ENCODE peak calls at places on chromosome 4, in four cellular contexts. One of them, this sample, is unnamed.

GRCh38 chr4:22031423-22031822 is 82.9 kb upstream of the KCNIP4 start:
- DNase-seq in SK-N-SH: no peak
- DNase-seq in K562: no peak
- DNase-seq in HCT116: no peak
- DNase-seq in this sample: no peak

GRCh38 chr4:98522603-98523395 is 135.6 kb downstream of the TSPAN5 start:
- DNase-seq in HCT116: peak; percentile 87
- DNase-seq in K562: no peak
- DNase-seq in SK-N-SH: no peak
- DNase-seq in this sample: peak; percentile 35

GRCh38 chr4:124295413-124295812 is 417.1 kb downstream of the ANKRD50 start:
- DNase-seq in K562: no peak
- DNase-seq in SK-N-SH: no peak
- DNase-seq in HCT116: no peak
- DNase-seq in this sample: no peak

GRCh38 chr4:28709821-28710330 is 1849.2 kb downstream of the STIM2 start:
- DNase-seq in K562: no peak
- DNase-seq in HCT116: no peak
- DNase-seq in SK-N-SH: no peak
- DNase-seq in this sample: no peak

GRCh38 chr4:99763635-99764101 is 53.0 kb upstream of the DAPP1 start:
- DNase-seq in HCT116: peak; percentile 49
- DNase-seq in K562: no peak
- DNase-seq in SK-N-SH: no peak
- DNase-seq in this sample: no peak

GRCh38 chr4:90582087-90582486 is 454.9 kb downstream of the CCSER1 start:
- DNase-seq in HCT116: no peak
- DNase-seq in K562: no peak
- DNase-seq in SK-N-SH: no peak
- DNase-seq in this sample: no peak

GRCh38 chr4:159103406-159104131 is 690 bp downstream of the RAPGEF2 start:
- DNase-seq in SK-N-SH: peak; percentile 82
- DNase-seq in HCT116: no peak
- DNase-seq in K562: peak; percentile 60
- DNase-seq in this sample: no peak

GRCh38 chr4:6917445-6918241 is 8.0 kb downstream of the TBC1D14 start:
- DNase-seq in K562: peak; percentile 63
- DNase-seq in SK-N-SH: peak; percentile 56
- DNase-seq in HCT116: peak; percentile 79
- DNase-seq in this sample: peak; percentile 95

GRCh38 chr4:186952709-186953108 is 229.1 kb upstream of the FAT1 start:
- DNase-seq in K562: no peak
- DNase-seq in SK-N-SH: no peak
- DNase-seq in HCT116: no peak
- DNase-seq in this sample: no peak

DNA sequence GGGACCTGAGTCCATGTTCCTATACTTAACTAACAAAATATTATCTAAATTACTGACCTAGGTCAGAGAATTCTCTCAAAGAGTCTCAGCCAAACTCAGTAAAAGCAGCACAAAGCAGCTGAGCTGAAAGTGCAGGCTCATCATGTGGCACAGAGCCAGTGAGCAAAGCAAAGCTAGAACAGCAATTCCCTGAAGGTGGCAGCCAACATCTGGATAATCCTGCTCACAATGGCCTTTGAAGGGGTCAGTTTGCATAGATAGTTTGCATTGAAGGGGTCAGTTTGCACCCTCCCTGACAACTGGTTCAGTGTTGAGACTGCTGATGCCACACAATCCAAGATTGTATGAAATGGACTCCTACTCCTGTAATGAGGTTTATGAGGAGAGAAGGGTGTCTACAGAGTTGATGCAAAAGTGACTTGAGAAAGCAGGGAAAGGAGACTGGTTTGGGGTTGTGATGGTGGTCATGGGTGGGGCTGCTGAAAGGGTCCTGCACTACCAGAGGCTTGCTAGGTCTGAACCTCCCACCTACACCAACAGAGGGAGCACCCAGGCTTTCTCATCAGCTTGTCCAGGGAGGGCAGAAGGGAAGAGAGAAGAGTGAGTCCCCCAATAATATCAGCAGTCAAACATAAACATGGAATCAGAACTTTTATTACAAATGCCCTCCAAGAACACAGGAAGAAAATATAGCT is 39.7 kb downstream of the TRIM61 start:
- DNase-seq in SK-N-SH: no peak
- DNase-seq in K562: no peak
- DNase-seq in HCT116: no peak
- DNase-seq in this sample: peak; percentile 12
- TF ChIP-seq ELF1 in SK-N-SH: no peak
- TF ChIP-seq ELF1 in K562: no peak
- TF ChIP-seq ELF1 in HCT116: no peak
- TF ChIP-seq ELF1 in this sample: no peak

GRCh38 chr4:2396781-2397368 is 21.6 kb downstream of the ZFYVE28 start:
- DNase-seq in K562: no peak
- DNase-seq in SK-N-SH: no peak
- DNase-seq in HCT116: no peak
- DNase-seq in this sample: no peak

GRCh38 chr4:2394544-2394943 is 23.9 kb downstream of the ZFYVE28 start:
- DNase-seq in K562: no peak
- DNase-seq in HCT116: no peak
- DNase-seq in SK-N-SH: no peak
- DNase-seq in this sample: no peak

GRCh38 chr4:2393353-2394270 is 24.8 kb downstream of the ZFYVE28 start:
- DNase-seq in HCT116: no peak
- DNase-seq in K562: peak; percentile 73
- DNase-seq in SK-N-SH: no peak
- DNase-seq in this sample: peak; percentile 32

GRCh38 chr4:2395038-2395437 is 23.4 kb downstream of the ZFYVE28 start:
- DNase-seq in HCT116: no peak
- DNase-seq in K562: no peak
- DNase-seq in SK-N-SH: no peak
- DNase-seq in this sample: no peak

GRCh38 chr4:2395584-2395983 is 22.9 kb downstream of the ZFYVE28 start:
- DNase-seq in SK-N-SH: no peak
- DNase-seq in K562: peak; percentile 79
- DNase-seq in HCT116: no peak
- DNase-seq in this sample: no peak
- TF ChIP-seq ELF1 in SK-N-SH: no peak
- TF ChIP-seq ELF1 in K562: no peak
- TF ChIP-seq ELF1 in HCT116: no peak
- TF ChIP-seq ELF1 in this sample: no peak

DNA sequence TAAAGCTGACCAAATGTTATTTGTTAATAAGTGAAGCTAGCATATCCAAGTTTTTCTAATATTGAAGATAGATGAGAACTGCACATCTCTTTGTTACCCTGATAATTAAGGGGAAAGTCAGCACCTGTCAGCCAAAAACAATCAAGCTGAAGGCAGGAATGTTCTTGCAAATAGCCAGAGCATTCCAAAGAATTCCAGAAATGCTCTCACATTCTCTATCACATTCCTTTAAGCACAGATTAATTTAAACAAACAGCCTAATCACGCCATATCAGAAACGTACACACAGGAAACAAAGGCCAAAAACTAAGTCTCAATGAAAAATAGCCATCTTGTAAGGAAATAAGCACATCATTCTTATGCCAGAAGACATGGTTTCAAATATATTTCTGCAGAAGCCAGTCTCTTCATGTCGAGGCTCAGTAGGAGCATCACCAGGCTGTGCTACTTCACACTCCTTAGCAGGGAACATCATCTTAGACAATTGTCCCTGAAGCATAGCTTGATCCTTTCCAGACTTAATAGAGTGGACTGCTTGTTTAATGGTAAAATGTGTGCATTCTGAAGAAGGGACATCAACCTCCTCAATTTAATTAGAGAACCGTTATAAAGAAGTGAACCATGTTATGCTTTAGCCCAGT is 252.9 kb upstream of the TTC29 start:
- DNase-seq in HCT116: no peak
- DNase-seq in SK-N-SH: no peak
- DNase-seq in K562: no peak
- DNase-seq in this sample: no peak
- TF ChIP-seq ELF1 in HCT116: no peak
- TF ChIP-seq ELF1 in SK-N-SH: no peak
- TF ChIP-seq ELF1 in K562: no peak
- TF ChIP-seq ELF1 in this sample: no peak

GRCh38 chr4:183139058-183139740 is 40.1 kb downstream of the WWC2 start:
- DNase-seq in K562: no peak
- DNase-seq in SK-N-SH: no peak
- DNase-seq in HCT116: no peak
- DNase-seq in this sample: no peak

GRCh38 chr4:183139972-183140570 is 41.0 kb downstream of the WWC2 start:
- DNase-seq in HCT116: no peak
- DNase-seq in K562: no peak
- DNase-seq in SK-N-SH: no peak
- DNase-seq in this sample: peak; percentile 77

GRCh38 chr4:183140911-183141320 is 41.9 kb downstream of the WWC2 start:
- DNase-seq in SK-N-SH: no peak
- DNase-seq in K562: no peak
- DNase-seq in HCT116: no peak
- DNase-seq in this sample: no peak

GRCh38 chr4:183142566-183143545 is 43.8 kb downstream of the WWC2 start:
- DNase-seq in HCT116: no peak
- DNase-seq in K562: no peak
- DNase-seq in SK-N-SH: peak; percentile 76
- DNase-seq in this sample: no peak

GRCh38 chr4:183141997-183142396 is 42.9 kb downstream of the WWC2 start:
- DNase-seq in HCT116: no peak
- DNase-seq in K562: no peak
- DNase-seq in SK-N-SH: no peak
- DNase-seq in this sample: no peak
- TF ChIP-seq ELF1 in HCT116: no peak
- TF ChIP-seq ELF1 in K562: no peak
- TF ChIP-seq ELF1 in SK-N-SH: no peak
- TF ChIP-seq ELF1 in this sample: no peak

GRCh38 chr4:40675166-40675565 is 45.5 kb upstream of the RBM47 start:
- DNase-seq in SK-N-SH: no peak
- DNase-seq in HCT116: no peak
- DNase-seq in K562: no peak
- DNase-seq in this sample: no peak
- TF ChIP-seq ELF1 in SK-N-SH: no peak
- TF ChIP-seq ELF1 in HCT116: no peak
- TF ChIP-seq ELF1 in K562: no peak
- TF ChIP-seq ELF1 in this sample: no peak

GRCh38 chr4:78610546-78611214 is 59.1 kb downstream of the ANXA3 start:
- DNase-seq in SK-N-SH: no peak
- DNase-seq in K562: peak; percentile 43
- DNase-seq in HCT116: no peak
- DNase-seq in this sample: no peak
- TF ChIP-seq ELF1 in SK-N-SH: no peak
- TF ChIP-seq ELF1 in K562: no peak
- TF ChIP-seq ELF1 in HCT116: no peak
- TF ChIP-seq ELF1 in this sample: no peak

DNA sequence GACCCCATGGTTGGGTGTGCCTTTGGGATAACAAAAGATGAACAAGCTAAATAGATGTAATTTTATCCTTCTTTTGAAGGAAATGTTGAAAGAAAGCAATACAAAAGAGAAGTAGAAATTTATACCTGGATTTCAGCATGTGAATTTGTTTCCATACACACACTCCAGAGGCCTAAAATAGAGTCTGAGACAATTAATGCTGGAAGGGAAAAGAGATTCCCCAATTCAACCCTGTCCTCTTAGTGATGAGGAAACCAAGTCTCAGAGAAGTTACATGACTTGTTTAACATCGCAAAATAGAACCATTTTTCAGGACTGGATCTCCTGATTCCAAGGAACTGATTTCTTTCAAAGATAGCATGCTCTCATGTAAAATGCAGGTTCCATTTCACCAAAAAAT is 37.3 kb upstream of the MYOZ2 start:
- DNase-seq in SK-N-SH: no peak
- DNase-seq in HCT116: no peak
- DNase-seq in K562: no peak
- DNase-seq in this sample: no peak
- TF ChIP-seq ELF1 in SK-N-SH: no peak
- TF ChIP-seq ELF1 in HCT116: no peak
- TF ChIP-seq ELF1 in K562: no peak
- TF ChIP-seq ELF1 in this sample: no peak

GRCh38 chr4:169655401-169655800 is 35.0 kb downstream of the CLCN3 start:
- DNase-seq in SK-N-SH: no peak
- DNase-seq in K562: no peak
- DNase-seq in HCT116: no peak
- DNase-seq in this sample: no peak

GRCh38 chr4:169650227-169650936 is 30.0 kb downstream of the CLCN3 start:
- DNase-seq in SK-N-SH: no peak
- DNase-seq in HCT116: no peak
- DNase-seq in K562: no peak
- DNase-seq in this sample: no peak

GRCh38 chr4:169649545-169650226 is 29.3 kb downstream of the CLCN3 start:
- DNase-seq in HCT116: no peak
- DNase-seq in K562: no peak
- DNase-seq in SK-N-SH: no peak
- DNase-seq in this sample: no peak

GRCh38 chr4:169657470-169658107 is 37.2 kb downstream of the CLCN3 start:
- DNase-seq in HCT116: no peak
- DNase-seq in SK-N-SH: no peak
- DNase-seq in K562: no peak
- DNase-seq in this sample: no peak

DNA sequence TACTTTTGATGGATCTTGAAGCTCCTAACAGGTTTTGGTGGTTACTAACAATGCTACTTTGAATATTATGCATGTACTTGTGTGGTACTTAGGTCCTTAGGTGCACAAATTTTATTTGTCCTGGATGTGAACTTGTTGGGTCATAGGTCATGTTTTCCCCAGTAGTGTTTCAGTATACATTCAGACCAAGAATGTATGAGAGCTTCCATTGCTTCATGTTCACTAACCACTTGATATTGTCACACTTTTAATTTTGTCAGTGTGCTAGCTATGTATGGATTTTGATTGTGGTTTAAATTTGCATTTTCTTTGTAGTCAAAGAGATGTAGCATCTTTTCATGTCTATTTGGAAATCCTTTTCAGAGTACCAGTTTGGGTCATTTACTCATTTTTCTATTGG is 32.2 kb downstream of the CLCN3 start:
- DNase-seq in K562: no peak
- DNase-seq in HCT116: no peak
- DNase-seq in SK-N-SH: no peak
- DNase-seq in this sample: no peak
- TF ChIP-seq ELF1 in K562: no peak
- TF ChIP-seq ELF1 in HCT116: no peak
- TF ChIP-seq ELF1 in SK-N-SH: no peak
- TF ChIP-seq ELF1 in this sample: no peak